ENCODE peak calls at places on chromosomes 12 and 14, in ten cellular contexts. D is tibial nerve; I is CD8-positive, alpha-beta T cell; R is kidney; V is GM12878; W is lung; O is tibial artery; Y is pancreas; Q is right lobe of liver; S is astrocyte of the cerebellum. G is an unnamed sample.

GRCh38 chr14:21106506-21107359 is 5.9 kb downstream of the TMEM253 start:
- DNase-seq in W (peak), V (no peak), S (peak), R (peak), Q (peak), Y (peak), O (peak), I (peak), D (peak), G (peak)

GRCh38 chr14:52033131-52033642 is 35.7 kb downstream of the NID2 start:
- DNase-seq in Y (no peak), V (no peak), D (no peak), Q (no peak), I (no peak), S (peak), R (no peak), O (no peak), W (no peak), G (no peak)

GRCh38 chr12:96401061-96401871 is 1.0 kb upstream of the CDK17 start:
- DNase-seq in R (no peak), Y (peak), V (peak), O (no peak), I (no peak), W (no peak), D (no peak), S (peak), Q (no peak), G (no peak)

GRCh38 chr12:19967486-19967885 is 400.9 kb upstream of the PDE3A start:
- DNase-seq in D (peak), I (no peak), W (no peak), O (no peak), Q (no peak), R (no peak), Y (peak), S (peak), V (peak), G (no peak)

GRCh38 chr12:122407208-122407607 is 15.3 kb downstream of the CLIP1 start:
- DNase-seq in Q (no peak), W (no peak), Y (no peak), I (no peak), D (no peak), O (peak), R (no peak), V (no peak), S (no peak), G (no peak)

GRCh38 chr12:92573104-92573503 is 129.7 kb upstream of the PLEKHG7 start:
- DNase-seq in I (no peak), R (no peak), W (no peak), Y (peak), D (no peak), O (no peak), V (no peak), S (no peak), Q (no peak), G (no peak)

GRCh38 chr12:22974865-22975264 is 349.9 kb downstream of the ETNK1 start:
- DNase-seq in O (no peak), Q (no peak), S (peak), R (no peak), D (no peak), V (no peak), I (no peak), W (no peak), Y (no peak), G (no peak)

GRCh38 chr14:22852940-22853767 is 16.8 kb downstream of the MMP14 start:
- DNase-seq in Y (peak), I (peak), Q (peak), D (peak), R (peak), W (peak), O (peak), S (no peak), V (peak), G (peak)

GRCh38 chr14:54123836-54124235 is 167.2 kb upstream of the BMP4 start:
- DNase-seq in I (no peak), R (no peak), V (no peak), Q (no peak), D (no peak), S (no peak), W (no peak), Y (no peak), O (no peak), G (no peak)

GRCh38 chr12:45289245-45290217 is 73.6 kb downstream of the ANO6 start:
- DNase-seq in D (no peak), I (no peak), W (no peak), R (no peak), S (no peak), V (no peak), Q (no peak), O (no peak), Y (no peak), G (no peak)

GRCh38 chr12:110577717-110578521 is 5.2 kb downstream of the PPTC7 start:
- DNase-seq in D (no peak), Y (no peak), Q (no peak), R (no peak), O (no peak), V (peak), I (no peak), W (no peak), S (no peak), G (no peak)
- H3K4me3 ChIP-seq in D (no peak), Y (no peak), Q (no peak), R (no peak), O (no peak), V (peak), I (peak), W (no peak), S (no peak), G (peak)

GRCh38 chr12:3792623-3793288 is 39.8 kb upstream of the CRACR2A start:
- DNase-seq in I (no peak), O (no peak), S (no peak), R (no peak), V (no peak), D (no peak), Q (peak), W (no peak), Y (peak), G (no peak)

GRCh38 chr12:3791475-3791874 is 38.6 kb upstream of the CRACR2A start:
- DNase-seq in S (no peak), W (no peak), I (no peak), O (no peak), Y (no peak), Q (peak), D (no peak), V (no peak), R (no peak), G (no peak)

GRCh38 chr12:3797649-3798048 is 44.7 kb upstream of the CRACR2A start:
- DNase-seq in S (no peak), R (no peak), V (no peak), Y (no peak), W (no peak), D (no peak), Q (no peak), I (no peak), O (no peak), G (no peak)

GRCh38 chr12:3795800-3796133 is 42.9 kb upstream of the CRACR2A start:
- DNase-seq in W (no peak), Y (no peak), R (no peak), V (no peak), S (no peak), Q (no peak), I (no peak), O (no peak), D (no peak), G (no peak)

DNA sequence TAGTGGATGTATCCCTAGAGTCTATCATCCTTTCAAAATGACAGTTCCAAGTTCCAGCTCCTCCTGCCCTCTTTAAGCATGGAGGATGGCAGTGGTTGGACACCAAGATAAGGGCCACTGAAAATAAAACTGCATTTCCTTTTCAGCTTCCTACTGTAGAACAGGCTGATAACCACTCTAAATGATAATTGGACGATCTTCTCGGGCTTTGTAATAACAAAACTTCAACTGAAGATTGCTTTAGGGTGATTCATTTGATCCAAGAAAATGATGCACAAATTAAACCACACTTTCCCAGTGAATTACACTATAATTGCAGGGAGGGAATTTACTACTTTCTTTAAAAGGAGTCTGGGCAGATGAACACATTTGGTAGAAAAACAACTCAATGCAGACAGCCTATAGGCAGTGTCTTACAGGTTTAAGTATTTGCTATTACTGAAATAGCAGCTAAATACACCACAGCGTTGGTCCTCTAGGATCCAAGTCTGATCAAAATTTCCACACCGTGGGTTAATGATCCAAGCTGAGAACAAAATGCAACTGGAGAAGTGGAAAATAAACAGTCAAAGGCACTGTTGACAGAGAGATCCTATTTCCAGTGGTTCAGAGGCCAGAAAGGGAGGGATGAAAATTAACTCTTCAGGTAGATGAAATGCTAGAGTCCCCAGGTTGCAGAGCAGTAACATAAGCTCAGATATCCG is 42.3 kb upstream of the CRACR2A start:
- DNase-seq in D (no peak), S (no peak), Y (no peak), V (no peak), W (no peak), Q (peak), I (no peak), R (no peak), O (no peak), G (no peak)
- TF ChIP-seq CTCF in D (no peak), S (no peak), Y (no peak), V (no peak), W (no peak), Q (no peak), I (no peak), R (no peak), O (no peak), G (no peak)

DNA sequence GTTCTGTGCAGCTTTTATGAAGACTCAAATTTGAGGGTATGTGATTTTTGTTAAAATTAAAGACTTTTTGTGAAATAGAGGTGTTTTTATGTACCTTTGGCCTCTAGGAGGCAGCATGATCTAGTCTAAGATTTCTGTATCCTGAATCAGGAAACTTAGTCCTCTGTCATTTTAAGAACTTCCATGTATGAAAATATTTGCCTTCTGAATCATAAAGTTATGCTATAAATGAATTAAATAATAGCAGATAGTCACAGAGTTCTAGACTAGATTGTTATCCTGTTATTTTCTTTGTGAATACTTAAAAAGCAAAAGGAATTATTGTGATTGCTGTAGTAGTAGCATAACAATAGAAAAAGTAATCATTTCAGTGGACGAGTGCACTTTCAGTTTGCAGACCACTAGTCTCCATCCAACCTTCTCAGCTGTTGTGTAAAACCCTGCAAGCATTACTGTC is 56.3 kb downstream of the FGD4 start:
- DNase-seq in O (no peak), Q (no peak), W (no peak), R (no peak), V (no peak), I (no peak), S (peak), Y (no peak), D (peak), G (no peak)
- H3K4me3 ChIP-seq in O (peak), Q (no peak), W (no peak), R (peak), V (no peak), I (no peak), S (peak), Y (no peak), D (peak), G (peak)

GRCh38 chr14:104773505-104774452 is 20.8 kb downstream of the SIVA1 start:
- DNase-seq in V (no peak), W (no peak), Q (no peak), Y (no peak), S (no peak), O (no peak), R (no peak), I (no peak), D (no peak), G (no peak)
- TF ChIP-seq CTCF in V (no peak), W (no peak), Q (no peak), Y (no peak), S (no peak), O (no peak), R (no peak), I (no peak), D (no peak), G (no peak)

GRCh38 chr12:77060883-77061240 is 4.5 kb downstream of the E2F7 start:
- DNase-seq in O (no peak), S (no peak), I (no peak), Q (no peak), V (peak), Y (no peak), D (no peak), W (no peak), R (no peak), G (no peak)
- H3K4me3 ChIP-seq in O (no peak), S (no peak), I (no peak), Q (no peak), V (peak), Y (no peak), D (no peak), W (no peak), R (no peak), G (no peak)

GRCh38 chr12:32895688-32896437 is 714 bp downstream of the PKP2 start:
- DNase-seq in Y (peak), R (peak), D (no peak), V (no peak), Q (peak), W (no peak), O (no peak), I (no peak), S (no peak), G (no peak)
- TF ChIP-seq CTCF in Y (peak), R (no peak), D (peak), V (no peak), Q (peak), W (no peak), O (no peak), I (no peak), S (no peak), G (peak)

G was measured in RWPE2.